ENCODE peak calls at places on chromosomes 4 and X, in five cellular contexts. One of them, this sample, is unnamed.
A peak's percentile ranks its signal among the peaks of the same experiment; 100 is the strongest.

GRCh38 chr4:138845664-138846063 is 169.9 kb upstream of the NOCT start:
- DNase-seq in A549: no peak
- DNase-seq in H1: no peak
- DNase-seq in K562: no peak
- DNase-seq in HepG2: no peak
- DNase-seq in this sample: peak; percentile 15

GRCh38 chr4:81260443-81261102 is 45.6 kb upstream of the PRKG2 start:
- DNase-seq in A549: no peak
- DNase-seq in H1: peak; percentile 7
- DNase-seq in K562: peak; percentile 6
- DNase-seq in HepG2: no peak
- DNase-seq in this sample: no peak

GRCh38 chrX:136779346-136779781 is 1.4 kb downstream of the ARHGEF6 start:
- DNase-seq in A549: no peak
- DNase-seq in H1: no peak
- DNase-seq in K562: no peak
- DNase-seq in HepG2: no peak
- DNase-seq in this sample: no peak

GRCh38 chr4:167100120-167100519 is 134.2 kb downstream of the SPOCK3 start:
- DNase-seq in A549: no peak
- DNase-seq in H1: no peak
- DNase-seq in K562: no peak
- DNase-seq in HepG2: peak; percentile 1
- DNase-seq in this sample: no peak

GRCh38 chr4:86544313-86544966 is 49.7 kb upstream of the PTPN13 start:
- DNase-seq in A549: no peak
- DNase-seq in H1: no peak
- DNase-seq in K562: no peak
- DNase-seq in HepG2: no peak
- DNase-seq in this sample: no peak

GRCh38 chr4:28832445-28832844 is 1887.7 kb upstream of the PCDH7 start:
- DNase-seq in A549: no peak
- DNase-seq in H1: no peak
- DNase-seq in K562: no peak
- DNase-seq in HepG2: no peak
- DNase-seq in this sample: no peak

GRCh38 chr4:141860974-141861373 is 224.6 kb downstream of the IL15 start:
- DNase-seq in A549: no peak
- DNase-seq in H1: no peak
- DNase-seq in K562: no peak
- DNase-seq in HepG2: no peak
- DNase-seq in this sample: no peak

GRCh38 chr4:67522851-67523671 is 22.2 kb downstream of the CENPC start:
- DNase-seq in A549: no peak
- DNase-seq in H1: no peak
- DNase-seq in K562: peak; percentile 28
- DNase-seq in HepG2: no peak
- DNase-seq in this sample: peak; percentile 71

GRCh38 chr4:6676722-6677558 is 16.7 kb upstream of the S100P start:
- DNase-seq in A549: no peak
- DNase-seq in H1: no peak
- DNase-seq in K562: no peak
- DNase-seq in HepG2: no peak
- DNase-seq in this sample: no peak

GRCh38 chr4:118032691-118033090 is 1.6 kb upstream of the NDST3 start:
- DNase-seq in A549: no peak
- DNase-seq in H1: no peak
- DNase-seq in K562: no peak
- DNase-seq in HepG2: no peak
- DNase-seq in this sample: peak; percentile 20

GRCh38 chrX:13091111-13091765 is 46.8 kb upstream of the FAM9C start:
- DNase-seq in A549: no peak
- DNase-seq in H1: no peak
- DNase-seq in K562: no peak
- DNase-seq in HepG2: no peak
- DNase-seq in this sample: no peak

GRCh38 chr4:119946359-119946758 is 120.3 kb downstream of the MAD2L1 start:
- DNase-seq in A549: no peak
- DNase-seq in H1: no peak
- DNase-seq in K562: no peak
- DNase-seq in HepG2: no peak
- DNase-seq in this sample: peak; percentile 39

GRCh38 chr4:7610062-7610670 is 175.4 kb upstream of the PSAPL1 start:
- DNase-seq in A549: no peak
- DNase-seq in H1: no peak
- DNase-seq in K562: no peak
- DNase-seq in HepG2: no peak
- DNase-seq in this sample: no peak

GRCh38 chrX:71533850-71534515 is 1.1 kb downstream of the OGT start:
- DNase-seq in A549: peak; percentile 16
- DNase-seq in H1: no peak
- DNase-seq in K562: peak; percentile 25
- DNase-seq in HepG2: peak; percentile 7
- DNase-seq in this sample: peak; percentile 32

GRCh38 chr4:147311956-147312355 is 168.9 kb upstream of the EDNRA start:
- DNase-seq in A549: no peak
- DNase-seq in H1: no peak
- DNase-seq in K562: no peak
- DNase-seq in HepG2: no peak
- DNase-seq in this sample: no peak

GRCh38 chrX:44071847-44072545 is 98.8 kb upstream of the NDP start:
- DNase-seq in A549: peak; percentile 57
- DNase-seq in H1: no peak
- DNase-seq in K562: no peak
- DNase-seq in HepG2: no peak
- DNase-seq in this sample: peak; percentile 55

GRCh38 chrX:84219551-84219950 is 31.6 kb upstream of the RPS6KA6 start:
- DNase-seq in A549: no peak
- DNase-seq in H1: no peak
- DNase-seq in K562: no peak
- DNase-seq in HepG2: no peak
- DNase-seq in this sample: no peak

GRCh38 chrX:18149454-18149853 is 71.2 kb downstream of the BEND2 start:
- DNase-seq in A549: peak; percentile 7
- DNase-seq in H1: no peak
- DNase-seq in K562: no peak
- DNase-seq in HepG2: peak; percentile 3
- DNase-seq in this sample: no peak

GRCh38 chrX:18151157-18151556 is 69.5 kb downstream of the BEND2 start:
- DNase-seq in A549: no peak
- DNase-seq in H1: no peak
- DNase-seq in K562: no peak
- DNase-seq in HepG2: no peak
- DNase-seq in this sample: no peak

GRCh38 chrX:18146009-18146408 is 74.7 kb downstream of the BEND2 start:
- DNase-seq in A549: no peak
- DNase-seq in H1: no peak
- DNase-seq in K562: peak; percentile 8
- DNase-seq in HepG2: no peak
- DNase-seq in this sample: no peak

GRCh38 chrX:18146954-18147353 is 73.7 kb downstream of the BEND2 start:
- DNase-seq in A549: no peak
- DNase-seq in H1: no peak
- DNase-seq in K562: peak; percentile 25
- DNase-seq in HepG2: peak; percentile 1
- DNase-seq in this sample: peak; percentile 13

DNA sequence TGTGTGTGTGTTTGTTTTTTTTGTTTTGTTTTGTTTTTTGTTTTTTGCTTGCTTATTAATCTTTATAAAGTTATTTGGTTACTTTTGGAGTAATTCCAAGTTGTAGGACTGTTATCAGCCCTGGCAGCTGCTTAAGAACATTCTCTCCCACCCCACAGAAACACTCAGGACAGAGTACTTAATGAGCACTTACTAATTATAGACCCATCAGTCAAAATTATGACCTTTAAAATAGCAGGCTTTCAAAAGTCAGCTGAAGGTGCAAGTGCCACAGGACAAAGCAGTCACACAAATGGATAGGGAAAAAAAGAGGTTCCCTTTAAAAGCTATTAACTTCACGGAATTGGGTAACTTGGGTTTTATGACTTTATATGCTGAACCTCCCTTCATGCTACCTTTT is 69.0 kb downstream of the BEND2 start:
- DNase-seq in A549: no peak
- DNase-seq in H1: no peak
- DNase-seq in K562: no peak
- DNase-seq in HepG2: no peak
- DNase-seq in this sample: no peak
- TF ChIP-seq MAFK in A549: no peak
- TF ChIP-seq MAFK in H1: no peak
- TF ChIP-seq MAFK in K562: no peak
- TF ChIP-seq MAFK in HepG2: no peak
- TF ChIP-seq MAFK in this sample: no peak

GRCh38 chr4:187227907-187228699 is 504.4 kb upstream of the FAT1 start:
- DNase-seq in A549: no peak
- DNase-seq in H1: no peak
- DNase-seq in K562: no peak
- DNase-seq in HepG2: no peak
- DNase-seq in this sample: peak; percentile 40

GRCh38 chr4:187235456-187236170 is 512.0 kb upstream of the FAT1 start:
- DNase-seq in A549: no peak
- DNase-seq in H1: no peak
- DNase-seq in K562: no peak
- DNase-seq in HepG2: no peak
- DNase-seq in this sample: no peak

GRCh38 chr4:187236491-187236890 is 512.8 kb upstream of the FAT1 start:
- DNase-seq in A549: no peak
- DNase-seq in H1: no peak
- DNase-seq in K562: no peak
- DNase-seq in HepG2: no peak
- DNase-seq in this sample: peak; percentile 84

GRCh38 chr4:187232201-187232600 is 508.5 kb upstream of the FAT1 start:
- DNase-seq in A549: no peak
- DNase-seq in H1: no peak
- DNase-seq in K562: no peak
- DNase-seq in HepG2: no peak
- DNase-seq in this sample: no peak

GRCh38 chr4:187232796-187233195 is 509.1 kb upstream of the FAT1 start:
- DNase-seq in A549: no peak
- DNase-seq in H1: no peak
- DNase-seq in K562: no peak
- DNase-seq in HepG2: no peak
- DNase-seq in this sample: no peak
- TF ChIP-seq MAFK in A549: no peak
- TF ChIP-seq MAFK in H1: no peak
- TF ChIP-seq MAFK in K562: no peak
- TF ChIP-seq MAFK in HepG2: no peak
- TF ChIP-seq MAFK in this sample: no peak

GRCh38 chrX:10240918-10241317 is 84.1 kb downstream of the CLCN4 start:
- DNase-seq in A549: no peak
- DNase-seq in H1: no peak
- DNase-seq in K562: no peak
- DNase-seq in HepG2: no peak
- DNase-seq in this sample: peak; percentile 94

GRCh38 chrX:10243056-10243455 is 86.3 kb downstream of the CLCN4 start:
- DNase-seq in A549: no peak
- DNase-seq in H1: no peak
- DNase-seq in K562: no peak
- DNase-seq in HepG2: no peak
- DNase-seq in this sample: no peak

GRCh38 chrX:10242036-10242435 is 85.3 kb downstream of the CLCN4 start:
- DNase-seq in A549: no peak
- DNase-seq in H1: no peak
- DNase-seq in K562: no peak
- DNase-seq in HepG2: no peak
- DNase-seq in this sample: no peak

GRCh38 chrX:10237255-10237654 is 80.5 kb downstream of the CLCN4 start:
- DNase-seq in A549: no peak
- DNase-seq in H1: no peak
- DNase-seq in K562: no peak
- DNase-seq in HepG2: no peak
- DNase-seq in this sample: no peak

DNA sequence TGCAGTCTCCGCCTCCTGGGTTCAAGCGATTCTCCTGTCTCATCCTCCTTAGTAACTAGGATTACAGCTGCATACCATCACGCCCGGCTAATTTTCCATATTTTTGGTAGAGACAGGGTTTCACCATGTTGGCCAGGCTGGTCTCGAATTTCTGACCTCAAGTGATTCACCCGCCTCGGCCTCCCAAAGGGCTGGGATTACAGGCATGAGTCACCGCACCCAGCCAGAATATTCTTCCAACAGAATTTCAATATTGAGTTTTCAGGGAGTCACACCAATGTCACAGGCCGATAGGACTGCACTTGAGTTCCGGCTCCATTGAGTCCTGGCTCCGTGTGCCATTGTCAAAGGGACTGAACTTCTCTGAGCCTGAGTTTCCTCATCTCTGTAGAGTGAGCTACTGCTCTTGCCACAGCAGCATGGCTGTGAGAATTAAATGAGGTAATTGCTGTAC is 82.9 kb downstream of the CLCN4 start:
- DNase-seq in A549: no peak
- DNase-seq in H1: no peak
- DNase-seq in K562: no peak
- DNase-seq in HepG2: no peak
- DNase-seq in this sample: peak; percentile 77
- TF ChIP-seq MAFK in A549: no peak
- TF ChIP-seq MAFK in H1: no peak
- TF ChIP-seq MAFK in K562: no peak
- TF ChIP-seq MAFK in HepG2: no peak
- TF ChIP-seq MAFK in this sample: no peak

GRCh38 chr4:78787392-78788004 is 11.3 kb downstream of the BMP2K start:
- DNase-seq in A549: no peak
- DNase-seq in H1: no peak
- DNase-seq in K562: no peak
- DNase-seq in HepG2: no peak
- DNase-seq in this sample: no peak

GRCh38 chr4:78781086-78781630 is 5.0 kb downstream of the BMP2K start:
- DNase-seq in A549: no peak
- DNase-seq in H1: no peak
- DNase-seq in K562: no peak
- DNase-seq in HepG2: no peak
- DNase-seq in this sample: no peak

GRCh38 chr4:78781925-78782324 is 5.8 kb downstream of the BMP2K start:
- DNase-seq in A549: no peak
- DNase-seq in H1: no peak
- DNase-seq in K562: no peak
- DNase-seq in HepG2: no peak
- DNase-seq in this sample: no peak

GRCh38 chr4:78788005-78788889 is 12.1 kb downstream of the BMP2K start:
- DNase-seq in A549: no peak
- DNase-seq in H1: no peak
- DNase-seq in K562: no peak
- DNase-seq in HepG2: no peak
- DNase-seq in this sample: peak; percentile 33

DNA sequence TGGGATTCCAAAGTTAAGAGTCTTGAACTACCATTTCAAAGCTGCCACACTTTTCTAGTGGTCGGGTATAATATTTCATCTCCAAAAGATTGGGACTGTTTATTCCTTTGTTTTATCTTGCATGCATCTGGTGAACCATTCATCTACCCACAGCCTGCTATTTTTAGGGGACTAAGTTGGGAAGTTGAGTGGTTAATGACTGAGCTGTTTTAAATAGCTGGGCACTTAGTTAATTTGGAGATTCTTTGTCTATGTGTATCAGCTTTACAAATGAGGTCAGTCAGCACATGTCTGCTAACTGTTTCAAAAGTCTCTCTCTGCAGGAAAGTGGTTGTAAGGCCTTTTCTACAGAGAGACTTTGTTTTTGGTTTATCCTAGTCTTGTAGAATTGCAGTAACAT is 8.1 kb downstream of the BMP2K start:
- DNase-seq in A549: no peak
- DNase-seq in H1: no peak
- DNase-seq in K562: no peak
- DNase-seq in HepG2: no peak
- DNase-seq in this sample: peak; percentile 90
- TF ChIP-seq MAFK in A549: no peak
- TF ChIP-seq MAFK in H1: no peak
- TF ChIP-seq MAFK in K562: no peak
- TF ChIP-seq MAFK in HepG2: no peak
- TF ChIP-seq MAFK in this sample: peak; percentile 44